ENCODE peak calls at places on chromosomes 4 and X, in four cellular contexts. Z, E, T and X are unnamed samples. For H3K36me3, the result is how much of the 10 kb centered on the place peaks cover.

GRCh38 chrX:145393702-145394235 is 146.5 kb downstream of the SPANXN1 start:
- DNase-seq in Z (no peak), E (peak), T (no peak), X (no peak)

GRCh38 chr4:7547368-7548040 is 112.8 kb upstream of the PSAPL1 start:
- DNase-seq in Z (no peak), E (peak), T (no peak), X (no peak)

GRCh38 chr4:173040200-173040599 is 128.4 kb upstream of the GALNT7 start:
- DNase-seq in Z (no peak), E (peak), T (peak), X (peak)

GRCh38 chr4:149321438-149321837 is 494.2 kb downstream of the IQCM start:
- DNase-seq in Z (no peak), E (no peak), T (no peak), X (no peak)

GRCh38 chr4:92101609-92102231 is 202.0 kb upstream of the GRID2 start:
- DNase-seq in Z (no peak), E (peak), T (no peak), X (peak)

GRCh38 chr4:47334597-47335185 is 128.8 kb downstream of the COMMD8 start:
- DNase-seq in Z (no peak), E (peak), T (no peak), X (no peak)

GRCh38 chrX:53188763-53189162 is 36.2 kb downstream of the KDM5C start:
- DNase-seq in Z (no peak), E (no peak), T (no peak), X (no peak)

GRCh38 chr4:150070464-150071170 is 7.6 kb upstream of the DCLK2 start:
- DNase-seq in Z (no peak), E (no peak), T (no peak), X (no peak)

GRCh38 chrX:40104649-40105015 is 6.9 kb upstream of the BCOR start:
- DNase-seq in Z (no peak), E (peak), T (peak), X (no peak)

GRCh38 chr4:94650690-94651089 is 107.1 kb upstream of the BMPR1B start:
- DNase-seq in Z (no peak), E (peak), T (no peak), X (no peak)

DNA sequence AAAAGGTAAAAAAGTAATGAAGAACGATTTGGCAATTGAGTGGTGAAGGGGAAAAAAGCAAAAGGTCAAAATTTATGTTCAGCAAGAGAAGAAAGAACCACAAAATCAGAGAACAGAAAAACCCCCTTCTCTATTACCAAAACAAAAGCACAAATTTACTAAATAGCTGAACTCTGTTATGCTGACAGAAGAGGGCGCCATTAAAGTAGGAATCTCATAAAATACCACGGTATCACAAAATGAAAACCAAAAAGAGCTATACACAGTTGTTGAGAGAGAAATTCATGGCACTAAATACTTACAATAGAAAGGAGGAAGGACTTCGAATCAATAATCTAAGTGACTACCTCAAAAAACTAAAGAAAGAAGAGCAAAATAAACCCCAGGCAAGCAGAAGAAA is 69.6 kb upstream of the CXorf66 start:
- DNase-seq in Z (no peak), E (peak), T (no peak), X (no peak)
- TF ChIP-seq CTCF in Z (no peak), E (peak), T (no peak), X (peak)

DNA sequence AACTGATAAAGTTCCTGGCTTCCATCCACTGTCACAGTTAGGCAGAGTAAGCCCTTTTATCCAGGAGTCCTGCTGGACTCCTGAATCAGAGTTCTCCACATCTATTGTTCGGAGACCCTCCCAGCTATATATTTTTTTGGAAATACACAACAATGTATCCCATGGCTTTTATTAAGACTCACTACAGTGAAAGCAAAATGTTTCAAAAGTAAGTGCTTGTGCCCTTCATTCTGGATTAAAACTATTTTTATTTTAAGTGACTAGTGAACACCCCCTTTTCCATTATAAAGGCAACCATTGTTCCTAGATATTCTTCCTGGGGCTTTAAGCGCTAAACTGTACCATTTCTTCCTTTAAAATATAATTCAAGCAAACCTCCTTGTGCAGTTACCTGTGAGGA is 56.8 kb downstream of the KIF4A start:
- DNase-seq in Z (no peak), E (no peak), T (no peak), X (no peak)
- H3K36me3 ChIP-seq in Z (under half), E (half or more), T (under half), X (under half)

GRCh38 chr4:3855646-3856045 is 89.5 kb downstream of the ADRA2C start:
- DNase-seq in Z (no peak), E (no peak), T (no peak), X (no peak)

GRCh38 chr4:3854661-3855060 is 88.5 kb downstream of the ADRA2C start:
- DNase-seq in Z (no peak), E (no peak), T (no peak), X (no peak)

GRCh38 chr4:3857316-3857926 is 91.2 kb downstream of the ADRA2C start:
- DNase-seq in Z (no peak), E (no peak), T (no peak), X (no peak)

GRCh38 chr4:3858046-3858730 is 92.0 kb downstream of the ADRA2C start:
- DNase-seq in Z (no peak), E (no peak), T (no peak), X (no peak)

DNA sequence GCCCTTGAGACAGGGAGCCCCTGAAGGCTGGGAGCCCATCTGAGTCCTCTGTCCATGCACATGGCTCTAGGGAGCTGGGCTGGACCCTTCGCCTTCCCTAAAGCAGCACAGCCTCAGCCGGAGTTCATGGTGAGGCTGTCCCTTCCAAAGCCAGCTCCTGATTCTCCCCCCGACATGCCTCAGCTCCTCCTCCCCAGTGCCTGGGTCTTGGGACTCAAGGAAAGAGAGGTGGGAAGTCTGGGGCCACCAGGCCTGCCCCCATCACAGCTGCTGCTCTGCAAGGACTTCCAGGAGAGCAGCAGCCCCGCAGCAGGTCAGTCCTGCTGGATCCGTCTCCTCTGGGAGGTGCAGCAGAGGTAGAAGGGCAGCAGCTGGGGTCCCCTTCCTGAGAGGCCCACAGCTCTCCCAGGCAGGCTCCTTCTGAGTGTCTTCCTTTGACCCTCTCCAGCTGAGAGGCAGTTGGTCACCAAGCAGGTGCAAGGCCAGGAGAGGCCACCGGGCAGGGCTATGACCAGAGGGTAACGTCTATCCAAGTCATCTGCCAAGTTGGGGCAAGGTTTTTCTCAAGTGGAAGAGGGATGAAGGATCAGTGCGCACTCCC is 90.5 kb downstream of the ADRA2C start:
- DNase-seq in Z (no peak), E (no peak), T (no peak), X (no peak)
- TF ChIP-seq CTCF in Z (no peak), E (no peak), T (no peak), X (no peak)

DNA sequence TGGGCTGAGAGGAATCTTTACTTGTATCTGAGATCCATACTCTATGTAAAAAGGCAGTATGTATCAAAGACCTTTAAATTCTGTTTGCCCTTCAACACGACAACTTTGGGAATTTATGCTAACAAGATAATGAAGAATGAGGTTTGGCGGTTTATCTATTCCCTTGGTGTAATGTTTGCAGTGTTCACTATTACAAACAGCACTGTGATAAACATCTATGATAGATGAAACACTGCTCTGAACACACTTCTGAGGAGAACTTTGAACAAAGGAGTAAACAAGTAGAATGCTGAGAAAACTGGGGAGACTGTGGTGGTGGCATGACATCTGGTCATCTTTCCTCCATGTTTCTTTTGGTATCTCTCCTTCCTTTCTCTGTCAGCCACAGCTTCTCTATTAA is 126.9 kb downstream of the PDE5A start:
- DNase-seq in Z (no peak), E (no peak), T (no peak), X (no peak)
- H3K36me3 ChIP-seq in Z (under half), E (under half), T (under half), X (under half)